ENCODE peak calls at places on chromosomes 1 and 21, in nine cellular contexts. One of them, this sample, is unnamed.

GRCh38 chr1:26733982-26734381 is 38.2 kb downstream of the ARID1A start:
- DNase-seq in EL: peak
- DNase-seq in aorta: no peak
- DNase-seq in CD4-positive, alpha-beta T cell: no peak
- DNase-seq in neural progenitor cell: no peak
- DNase-seq in amygdala: no peak
- DNase-seq in stimulated activated CD4-positive, alpha-beta T cell treated with anti-CD3 and anti-CD28 coated beads, Interleukin-12 subunit alpha, Interleukin-12 subunit beta, amount 100 ng/mL, for 4 hours: no peak
- DNase-seq in fibroblast of mammary gland: peak
- DNase-seq in hepatic stellate cell: peak
- DNase-seq in this sample: no peak

GRCh38 chr1:207807395-207808321 is 55.8 kb downstream of the CD46 start:
- DNase-seq in stimulated activated CD4-positive, alpha-beta T cell treated with anti-CD3 and anti-CD28 coated beads, Interleukin-12 subunit alpha, Interleukin-12 subunit beta, amount 100 ng/mL, for 4 hours: no peak
- DNase-seq in EL: no peak
- DNase-seq in hepatic stellate cell: no peak
- DNase-seq in neural progenitor cell: no peak
- DNase-seq in amygdala: peak
- DNase-seq in CD4-positive, alpha-beta T cell: no peak
- DNase-seq in aorta: no peak
- DNase-seq in fibroblast of mammary gland: no peak
- DNase-seq in this sample: no peak

GRCh38 chr21:32921632-32922230 is 104.0 kb upstream of the OLIG2 start:
- DNase-seq in CD4-positive, alpha-beta T cell: peak
- DNase-seq in amygdala: no peak
- DNase-seq in fibroblast of mammary gland: peak
- DNase-seq in EL: peak
- DNase-seq in hepatic stellate cell: no peak
- DNase-seq in stimulated activated CD4-positive, alpha-beta T cell treated with anti-CD3 and anti-CD28 coated beads, Interleukin-12 subunit alpha, Interleukin-12 subunit beta, amount 100 ng/mL, for 4 hours: peak
- DNase-seq in neural progenitor cell: peak
- DNase-seq in aorta: no peak
- DNase-seq in this sample: peak

GRCh38 chr1:101130673-101131072 is 105.1 kb upstream of the DPH5 start:
- DNase-seq in neural progenitor cell: no peak
- DNase-seq in hepatic stellate cell: no peak
- DNase-seq in aorta: no peak
- DNase-seq in CD4-positive, alpha-beta T cell: no peak
- DNase-seq in EL: peak
- DNase-seq in fibroblast of mammary gland: peak
- DNase-seq in stimulated activated CD4-positive, alpha-beta T cell treated with anti-CD3 and anti-CD28 coated beads, Interleukin-12 subunit alpha, Interleukin-12 subunit beta, amount 100 ng/mL, for 4 hours: no peak
- DNase-seq in amygdala: no peak
- DNase-seq in this sample: no peak

GRCh38 chr1:12219800-12220199 is 10.0 kb upstream of the VPS13D start:
- DNase-seq in EL: no peak
- DNase-seq in hepatic stellate cell: no peak
- DNase-seq in stimulated activated CD4-positive, alpha-beta T cell treated with anti-CD3 and anti-CD28 coated beads, Interleukin-12 subunit alpha, Interleukin-12 subunit beta, amount 100 ng/mL, for 4 hours: no peak
- DNase-seq in fibroblast of mammary gland: no peak
- DNase-seq in neural progenitor cell: no peak
- DNase-seq in aorta: peak
- DNase-seq in CD4-positive, alpha-beta T cell: no peak
- DNase-seq in amygdala: no peak
- DNase-seq in this sample: no peak

GRCh38 chr1:42239555-42239954 is 75.0 kb upstream of the GUCA2A start:
- DNase-seq in aorta: no peak
- DNase-seq in CD4-positive, alpha-beta T cell: no peak
- DNase-seq in fibroblast of mammary gland: no peak
- DNase-seq in neural progenitor cell: no peak
- DNase-seq in hepatic stellate cell: peak
- DNase-seq in amygdala: no peak
- DNase-seq in stimulated activated CD4-positive, alpha-beta T cell treated with anti-CD3 and anti-CD28 coated beads, Interleukin-12 subunit alpha, Interleukin-12 subunit beta, amount 100 ng/mL, for 4 hours: no peak
- DNase-seq in EL: peak
- DNase-seq in this sample: no peak

GRCh38 chr1:44694863-44695478 is 20.5 kb downstream of the ARMH1 start:
- DNase-seq in hepatic stellate cell: no peak
- DNase-seq in amygdala: no peak
- DNase-seq in CD4-positive, alpha-beta T cell: no peak
- DNase-seq in stimulated activated CD4-positive, alpha-beta T cell treated with anti-CD3 and anti-CD28 coated beads, Interleukin-12 subunit alpha, Interleukin-12 subunit beta, amount 100 ng/mL, for 4 hours: no peak
- DNase-seq in EL: no peak
- DNase-seq in neural progenitor cell: no peak
- DNase-seq in fibroblast of mammary gland: no peak
- DNase-seq in aorta: no peak
- DNase-seq in this sample: no peak

GRCh38 chr1:6998267-6998666 is 213.0 kb downstream of the CAMTA1 start:
- DNase-seq in fibroblast of mammary gland: no peak
- DNase-seq in amygdala: no peak
- DNase-seq in hepatic stellate cell: no peak
- DNase-seq in aorta: no peak
- DNase-seq in neural progenitor cell: peak
- DNase-seq in EL: no peak
- DNase-seq in stimulated activated CD4-positive, alpha-beta T cell treated with anti-CD3 and anti-CD28 coated beads, Interleukin-12 subunit alpha, Interleukin-12 subunit beta, amount 100 ng/mL, for 4 hours: no peak
- DNase-seq in CD4-positive, alpha-beta T cell: no peak
- DNase-seq in this sample: peak

GRCh38 chr1:162688521-162688920 is 56.3 kb downstream of the DDR2 start:
- DNase-seq in fibroblast of mammary gland: no peak
- DNase-seq in EL: no peak
- DNase-seq in CD4-positive, alpha-beta T cell: no peak
- DNase-seq in neural progenitor cell: no peak
- DNase-seq in amygdala: no peak
- DNase-seq in stimulated activated CD4-positive, alpha-beta T cell treated with anti-CD3 and anti-CD28 coated beads, Interleukin-12 subunit alpha, Interleukin-12 subunit beta, amount 100 ng/mL, for 4 hours: no peak
- DNase-seq in aorta: no peak
- DNase-seq in hepatic stellate cell: no peak
- DNase-seq in this sample: no peak

GRCh38 chr1:226443439-226443838 is 35.5 kb upstream of the PARP1 start:
- DNase-seq in hepatic stellate cell: no peak
- DNase-seq in EL: peak
- DNase-seq in aorta: no peak
- DNase-seq in CD4-positive, alpha-beta T cell: no peak
- DNase-seq in amygdala: no peak
- DNase-seq in neural progenitor cell: no peak
- DNase-seq in fibroblast of mammary gland: peak
- DNase-seq in stimulated activated CD4-positive, alpha-beta T cell treated with anti-CD3 and anti-CD28 coated beads, Interleukin-12 subunit alpha, Interleukin-12 subunit beta, amount 100 ng/mL, for 4 hours: no peak
- DNase-seq in this sample: no peak

GRCh38 chr1:200917291-200917817 is 22.7 kb downstream of the INAVA start:
- DNase-seq in stimulated activated CD4-positive, alpha-beta T cell treated with anti-CD3 and anti-CD28 coated beads, Interleukin-12 subunit alpha, Interleukin-12 subunit beta, amount 100 ng/mL, for 4 hours: no peak
- DNase-seq in aorta: no peak
- DNase-seq in CD4-positive, alpha-beta T cell: no peak
- DNase-seq in hepatic stellate cell: no peak
- DNase-seq in amygdala: no peak
- DNase-seq in EL: no peak
- DNase-seq in fibroblast of mammary gland: no peak
- DNase-seq in neural progenitor cell: peak
- DNase-seq in this sample: peak

GRCh38 chr1:226891846-226892533 is 21.6 kb downstream of the PSEN2 start:
- DNase-seq in hepatic stellate cell: peak
- DNase-seq in aorta: peak
- DNase-seq in stimulated activated CD4-positive, alpha-beta T cell treated with anti-CD3 and anti-CD28 coated beads, Interleukin-12 subunit alpha, Interleukin-12 subunit beta, amount 100 ng/mL, for 4 hours: no peak
- DNase-seq in fibroblast of mammary gland: peak
- DNase-seq in EL: peak
- DNase-seq in amygdala: no peak
- DNase-seq in neural progenitor cell: no peak
- DNase-seq in CD4-positive, alpha-beta T cell: no peak
- DNase-seq in this sample: no peak

GRCh38 chr1:222266223-222267215 is 281.4 kb downstream of the HHIPL2 start:
- DNase-seq in fibroblast of mammary gland: no peak
- DNase-seq in stimulated activated CD4-positive, alpha-beta T cell treated with anti-CD3 and anti-CD28 coated beads, Interleukin-12 subunit alpha, Interleukin-12 subunit beta, amount 100 ng/mL, for 4 hours: no peak
- DNase-seq in EL: no peak
- DNase-seq in CD4-positive, alpha-beta T cell: no peak
- DNase-seq in amygdala: no peak
- DNase-seq in neural progenitor cell: no peak
- DNase-seq in hepatic stellate cell: no peak
- DNase-seq in aorta: no peak
- DNase-seq in this sample: peak

GRCh38 chr1:116770625-116771024 is 16.4 kb downstream of the CD2 start:
- DNase-seq in amygdala: no peak
- DNase-seq in stimulated activated CD4-positive, alpha-beta T cell treated with anti-CD3 and anti-CD28 coated beads, Interleukin-12 subunit alpha, Interleukin-12 subunit beta, amount 100 ng/mL, for 4 hours: no peak
- DNase-seq in fibroblast of mammary gland: no peak
- DNase-seq in neural progenitor cell: no peak
- DNase-seq in EL: no peak
- DNase-seq in hepatic stellate cell: no peak
- DNase-seq in aorta: no peak
- DNase-seq in CD4-positive, alpha-beta T cell: no peak
- DNase-seq in this sample: no peak

GRCh38 chr1:27594542-27595510 is 9.1 kb downstream of the AHDC1 start:
- DNase-seq in stimulated activated CD4-positive, alpha-beta T cell treated with anti-CD3 and anti-CD28 coated beads, Interleukin-12 subunit alpha, Interleukin-12 subunit beta, amount 100 ng/mL, for 4 hours: no peak
- DNase-seq in neural progenitor cell: peak
- DNase-seq in hepatic stellate cell: peak
- DNase-seq in CD4-positive, alpha-beta T cell: no peak
- DNase-seq in EL: peak
- DNase-seq in fibroblast of mammary gland: no peak
- DNase-seq in aorta: no peak
- DNase-seq in amygdala: no peak
- DNase-seq in this sample: no peak

GRCh38 chr1:26862781-26863676 is at the start of gene SFN:
- DNase-seq in hepatic stellate cell: no peak
- DNase-seq in stimulated activated CD4-positive, alpha-beta T cell treated with anti-CD3 and anti-CD28 coated beads, Interleukin-12 subunit alpha, Interleukin-12 subunit beta, amount 100 ng/mL, for 4 hours: peak
- DNase-seq in EL: no peak
- DNase-seq in aorta: no peak
- DNase-seq in neural progenitor cell: peak
- DNase-seq in amygdala: no peak
- DNase-seq in CD4-positive, alpha-beta T cell: peak
- DNase-seq in fibroblast of mammary gland: no peak
- DNase-seq in this sample: peak

GRCh38 chr1:21956720-21957552 is 19.8 kb upstream of the HSPG2 start:
- DNase-seq in hepatic stellate cell: no peak
- DNase-seq in aorta: peak
- DNase-seq in stimulated activated CD4-positive, alpha-beta T cell treated with anti-CD3 and anti-CD28 coated beads, Interleukin-12 subunit alpha, Interleukin-12 subunit beta, amount 100 ng/mL, for 4 hours: peak
- DNase-seq in amygdala: no peak
- DNase-seq in EL: peak
- DNase-seq in neural progenitor cell: no peak
- DNase-seq in CD4-positive, alpha-beta T cell: peak
- DNase-seq in fibroblast of mammary gland: peak
- DNase-seq in this sample: peak

GRCh38 chr1:213474054-213474453 is 423.0 kb downstream of the RPS6KC1 start:
- DNase-seq in hepatic stellate cell: no peak
- DNase-seq in EL: no peak
- DNase-seq in amygdala: no peak
- DNase-seq in stimulated activated CD4-positive, alpha-beta T cell treated with anti-CD3 and anti-CD28 coated beads, Interleukin-12 subunit alpha, Interleukin-12 subunit beta, amount 100 ng/mL, for 4 hours: no peak
- DNase-seq in fibroblast of mammary gland: no peak
- DNase-seq in neural progenitor cell: no peak
- DNase-seq in aorta: peak
- DNase-seq in CD4-positive, alpha-beta T cell: no peak
- DNase-seq in this sample: peak

GRCh38 chr1:235866207-235866912 is at the start of gene LYST:
- DNase-seq in neural progenitor cell: peak
- DNase-seq in CD4-positive, alpha-beta T cell: peak
- DNase-seq in stimulated activated CD4-positive, alpha-beta T cell treated with anti-CD3 and anti-CD28 coated beads, Interleukin-12 subunit alpha, Interleukin-12 subunit beta, amount 100 ng/mL, for 4 hours: peak
- DNase-seq in aorta: peak
- DNase-seq in amygdala: peak
- DNase-seq in fibroblast of mammary gland: peak
- DNase-seq in hepatic stellate cell: peak
- DNase-seq in EL: peak
- DNase-seq in this sample: peak

This sample was measured in NCI-H69.